ENCODE peak calls at places on chromosomes 12 and 14, in five cellular contexts. B is caudate nucleus, J is GM23248, F is aorta, N is heart left ventricle. D is an unnamed sample.

GRCh38 chr12:123449103-123449736 is 8.7 kb upstream of the SNRNP35 start:
- DNase-seq in B (no peak), J (no peak), F (no peak), N (no peak), D (no peak)

GRCh38 chr12:25377475-25378179 is 126.9 kb upstream of the KRAS start:
- DNase-seq in B (no peak), J (peak), F (no peak), N (no peak), D (no peak)

GRCh38 chr12:9634177-9634803 is 26.6 kb upstream of the KLRB1 start:
- DNase-seq in B (no peak), J (peak), F (no peak), N (peak), D (peak)

GRCh38 chr12:98635657-98636323 is 8.8 kb downstream of the IKBIP start:
- DNase-seq in B (no peak), J (peak), F (no peak), N (no peak), D (no peak)

GRCh38 chr12:103839893-103840292 is 1.1 kb downstream of the NT5DC3 start:
- DNase-seq in B (no peak), J (no peak), F (no peak), N (no peak), D (no peak)

GRCh38 chr12:109192358-109192757 is 76.0 kb downstream of the ACACB start:
- DNase-seq in B (no peak), J (peak), F (no peak), N (no peak), D (no peak)

GRCh38 chr12:105409881-105410471 is 79.5 kb downstream of the C12orf75 start:
- DNase-seq in B (no peak), J (peak), F (no peak), N (peak), D (no peak)

GRCh38 chr14:104556256-104557021 is 23.1 kb upstream of the C14orf180 start:
- DNase-seq in B (no peak), J (no peak), F (peak), N (peak), D (peak)

GRCh38 chr12:12032771-12033588 is 37.8 kb upstream of the BCL2L14 start:
- DNase-seq in B (peak), J (peak), F (peak), N (peak), D (peak)

GRCh38 chr14:67987596-67987995 is 168.0 kb downstream of the RAD51B start:
- DNase-seq in B (no peak), J (peak), F (no peak), N (no peak), D (no peak)

GRCh38 chr12:5807538-5808219 is 137.4 kb downstream of the ANO2 start:
- DNase-seq in B (no peak), J (no peak), F (no peak), N (no peak), D (no peak)

DNA sequence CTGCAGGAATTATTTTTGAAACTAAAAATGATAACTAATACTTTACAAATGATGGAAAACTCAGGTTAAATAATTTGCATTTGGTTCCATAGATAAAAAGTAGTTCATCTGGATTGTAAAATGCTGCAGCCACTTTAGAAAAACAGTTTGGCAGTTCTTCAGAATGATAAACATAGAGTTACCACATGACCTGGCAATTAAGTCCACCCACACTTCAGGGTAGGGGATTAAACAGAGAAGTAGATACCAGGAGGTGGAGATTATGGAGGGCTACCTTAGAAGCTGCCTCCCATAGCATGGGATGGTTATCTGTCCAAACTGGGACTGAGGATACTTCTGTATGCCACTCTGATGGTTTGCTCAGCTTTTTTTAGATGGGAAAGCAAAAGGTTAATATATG is 22.2 kb downstream of the ARF6 start:
- DNase-seq in B (no peak), J (no peak), F (no peak), N (no peak), D (no peak)
- H3K27ac ChIP-seq in B (no peak), J (no peak), F (no peak), N (no peak), D (no peak)

DNA sequence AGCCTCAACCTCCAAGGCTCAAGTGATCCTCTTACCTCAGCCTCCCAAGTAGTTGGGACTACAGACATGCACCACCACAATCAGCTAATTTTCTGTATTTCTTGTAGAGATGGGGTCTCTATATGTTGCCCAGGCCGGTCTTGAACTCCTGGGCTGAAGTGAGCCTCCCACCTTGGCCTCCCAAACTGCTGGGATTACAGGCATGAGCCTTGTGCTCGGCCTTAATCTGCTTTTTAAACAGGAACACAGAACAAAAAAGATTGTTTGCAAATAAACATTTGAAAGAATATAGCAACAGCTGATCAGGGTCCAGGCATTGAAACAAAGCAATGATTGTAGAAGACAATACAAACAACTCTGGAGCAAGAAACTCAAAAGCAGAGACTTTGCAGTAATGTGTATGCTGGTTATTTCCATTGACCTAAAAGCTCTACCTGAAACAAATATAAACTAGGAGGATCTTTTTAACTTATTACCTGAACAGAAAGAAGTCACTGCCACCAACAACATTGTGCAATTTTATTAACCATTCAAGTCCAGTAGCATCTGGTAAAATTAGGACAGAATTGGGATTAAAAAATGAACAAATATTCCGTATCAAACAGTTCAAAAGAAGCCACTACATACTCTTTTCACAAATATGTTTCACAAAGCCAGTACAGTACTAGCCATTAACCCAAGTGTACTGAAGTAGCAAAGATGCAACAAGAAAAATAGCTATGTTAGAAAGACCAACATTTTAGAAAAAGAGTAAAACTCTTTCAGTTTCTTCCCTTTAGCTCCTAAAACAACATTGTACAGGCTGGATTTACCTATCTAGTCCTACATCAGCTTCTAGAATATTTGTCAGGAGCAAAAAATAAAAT is 14.2 kb downstream of the AMN1 start:
- DNase-seq in B (no peak), J (no peak), F (no peak), N (no peak), D (no peak)
- H3K27ac ChIP-seq in B (peak), J (no peak), F (no peak), N (no peak), D (peak)

GRCh38 chr14:96953443-96953842 is 156.3 kb downstream of the VRK1 start:
- DNase-seq in B (no peak), J (no peak), F (no peak), N (no peak), D (no peak)
- H3K27ac ChIP-seq in B (no peak), J (no peak), F (no peak), N (no peak), D (no peak)

GRCh38 chr12:3537916-3538690 is 47.1 kb downstream of the PRMT8 start:
- DNase-seq in B (no peak), J (no peak), F (no peak), N (no peak), D (no peak)
- H3K27ac ChIP-seq in B (no peak), J (no peak), F (no peak), N (no peak), D (no peak)

GRCh38 chr12:117084405-117085317 is 14.6 kb downstream of the TESC start:
- DNase-seq in B (no peak), J (no peak), F (peak), N (peak), D (peak)
- H3K27ac ChIP-seq in B (peak), J (no peak), F (no peak), N (no peak), D (peak)

GRCh38 chr14:102602421-102603292 is 10.2 kb downstream of the RCOR1 start:
- DNase-seq in B (no peak), J (peak), F (no peak), N (no peak), D (no peak)
- H3K27ac ChIP-seq in B (no peak), J (no peak), F (no peak), N (no peak), D (no peak)

DNA sequence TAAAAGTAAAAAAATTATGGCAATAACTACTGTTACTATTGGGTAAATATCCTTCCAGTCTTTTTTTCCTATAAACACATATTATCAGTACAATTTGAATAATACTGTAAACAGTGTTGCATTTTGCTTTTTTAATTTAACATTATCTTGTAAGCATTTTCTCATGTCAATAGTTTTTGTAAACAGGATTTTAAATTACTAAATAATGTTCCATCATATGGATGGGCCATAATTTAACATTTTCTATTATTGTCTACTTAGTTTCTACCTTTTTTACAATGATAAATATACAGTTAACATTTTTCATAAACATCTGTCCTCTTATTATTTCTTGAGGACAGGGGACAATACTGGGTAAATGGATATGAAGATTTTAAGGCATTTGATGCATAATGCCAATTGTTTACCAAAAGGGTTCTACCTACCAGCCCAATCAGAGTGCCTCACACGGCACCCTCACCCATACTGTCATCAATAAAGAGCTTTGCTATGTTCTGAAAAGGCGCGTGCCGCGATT is 759 bp upstream of the ACVR1B start:
- DNase-seq in B (no peak), J (no peak), F (no peak), N (no peak), D (no peak)
- H3K27ac ChIP-seq in B (peak), J (peak), F (no peak), N (no peak), D (no peak)

GRCh38 chr12:14905269-14906004 is 19.8 kb upstream of the MGP start:
- DNase-seq in B (no peak), J (no peak), F (no peak), N (peak), D (no peak)

GRCh38 chr12:14903386-14904098 is 17.9 kb upstream of the MGP start:
- DNase-seq in B (no peak), J (no peak), F (no peak), N (no peak), D (no peak)

GRCh38 chr12:14904854-14905253 is 19.2 kb upstream of the MGP start:
- DNase-seq in B (no peak), J (no peak), F (no peak), N (no peak), D (no peak)

GRCh38 chr12:14907953-14908352 is 22.3 kb upstream of the MGP start:
- DNase-seq in B (no peak), J (no peak), F (no peak), N (no peak), D (no peak)

DNA sequence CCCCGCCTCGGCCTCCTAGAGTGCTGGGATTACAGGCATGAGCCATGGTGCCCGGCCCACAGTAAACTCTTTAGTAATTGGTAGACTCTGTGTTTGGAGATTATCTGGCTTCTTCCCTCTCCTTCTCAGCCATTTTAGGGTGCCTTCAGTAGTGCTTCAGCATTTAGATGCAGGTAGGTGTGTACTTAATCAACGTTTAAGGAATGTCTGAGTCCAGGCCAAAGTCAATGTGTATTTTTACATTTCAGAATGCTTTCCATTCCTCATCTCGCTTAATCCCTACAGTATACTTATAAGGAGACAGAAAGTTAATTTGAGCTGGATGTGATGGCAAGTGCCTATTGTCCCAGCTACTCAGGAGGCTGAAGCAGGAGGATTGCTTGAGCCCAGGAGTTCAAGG is 20.5 kb upstream of the MGP start:
- DNase-seq in B (no peak), J (no peak), F (no peak), N (no peak), D (no peak)
- H3K27ac ChIP-seq in B (no peak), J (no peak), F (no peak), N (peak), D (no peak)